ENCODE peak calls at places on chromosomes 3 and 15, in seven cellular contexts. Z is SK-N-SH, J is H1, I is HepG2, L is GM12878, Y is HCT116, G is T47D. V is an unnamed sample.

GRCh38 chr3:139202226-139202958 is 141.4 kb upstream of the MRPS22 start:
- DNase-seq in Z (peak), J (peak), I (peak), L (no peak), Y (peak), G (peak), V (peak)

GRCh38 chr15:58517252-58517681 is 85.5 kb downstream of the LIPC start:
- DNase-seq in Z (no peak), J (no peak), I (no peak), L (peak), Y (peak), G (no peak), V (peak)

GRCh38 chr15:65298731-65299130 is 2.9 kb downstream of the RNU5A-1 start:
- DNase-seq in Z (no peak), J (no peak), I (no peak), L (no peak), Y (no peak), G (no peak), V (no peak)

GRCh38 chr3:4972652-4973643 is 6.3 kb upstream of the BHLHE40 start:
- DNase-seq in Z (no peak), J (no peak), I (no peak), L (peak), Y (no peak), G (no peak), V (no peak)

GRCh38 chr3:114848643-114849350 is 298.3 kb downstream of the ZBTB20 start:
- DNase-seq in Z (peak), J (no peak), I (no peak), L (no peak), Y (no peak), G (no peak), V (no peak)

GRCh38 chr15:52021128-52021671 is 2.2 kb downstream of the MAPK6 start:
- DNase-seq in Z (peak), J (no peak), I (peak), L (no peak), Y (peak), G (peak), V (peak)

GRCh38 chr3:44184319-44184953 is 57.2 kb upstream of the TOPAZ1 start:
- DNase-seq in Z (peak), J (peak), I (no peak), L (no peak), Y (no peak), G (no peak), V (no peak)

GRCh38 chr15:99016680-99017321 is 9.2 kb upstream of the PGPEP1L start:
- DNase-seq in Z (peak), J (peak), I (no peak), L (no peak), Y (no peak), G (no peak), V (no peak)

GRCh38 chr3:52221563-52222318 is 3.7 kb downstream of the TLR9 start:
- DNase-seq in Z (no peak), J (peak), I (no peak), L (no peak), Y (no peak), G (no peak), V (no peak)

GRCh38 chr15:98713585-98714001 is 65.3 kb downstream of the IGF1R start:
- DNase-seq in Z (no peak), J (no peak), I (no peak), L (peak), Y (no peak), G (peak), V (no peak)

GRCh38 chr3:23671901-23672589 is 133.7 kb upstream of the UBE2E1 start:
- DNase-seq in Z (no peak), J (no peak), I (no peak), L (no peak), Y (no peak), G (no peak), V (no peak)

GRCh38 chr15:77714555-77714954 is 81.8 kb upstream of the LINGO1 start:
- DNase-seq in Z (no peak), J (no peak), I (no peak), L (no peak), Y (no peak), G (no peak), V (no peak)

GRCh38 chr3:36451816-36452215 is 71.5 kb downstream of the STAC start:
- DNase-seq in Z (no peak), J (no peak), I (no peak), L (no peak), Y (no peak), G (no peak), V (no peak)

GRCh38 chr15:49847937-49848823 is 227.3 kb downstream of the DTWD1 start:
- DNase-seq in Z (no peak), J (no peak), I (no peak), L (no peak), Y (no peak), G (no peak), V (no peak)

GRCh38 chr3:129654126-129654525 is 47.6 kb upstream of the PLXND1 start:
- DNase-seq in Z (no peak), J (no peak), I (no peak), L (no peak), Y (no peak), G (no peak), V (no peak)

GRCh38 chr3:140276698-140277097 is 341.7 kb downstream of the CLSTN2 start:
- DNase-seq in Z (no peak), J (no peak), I (peak), L (no peak), Y (peak), G (peak), V (no peak)

GRCh38 chr3:69425249-69425648 is 39.4 kb upstream of the FRMD4B start:
- DNase-seq in Z (peak), J (no peak), I (peak), L (no peak), Y (peak), G (peak), V (peak)

GRCh38 chr15:40128746-40129660 is 20.3 kb upstream of the BMF start:
- DNase-seq in Z (no peak), J (no peak), I (no peak), L (no peak), Y (no peak), G (no peak), V (no peak)

GRCh38 chr15:68301300-68301699 is 23.8 kb downstream of the FEM1B start:
- DNase-seq in Z (no peak), J (peak), I (no peak), L (no peak), Y (no peak), G (no peak), V (no peak)

GRCh38 chr15:66751579-66751978 is 49.5 kb downstream of the SMAD6 start:
- DNase-seq in Z (no peak), J (no peak), I (peak), L (no peak), Y (peak), G (peak), V (no peak)

GRCh38 chr3:110343945-110344344 is 727.7 kb upstream of the NECTIN3 start:
- DNase-seq in Z (no peak), J (no peak), I (peak), L (no peak), Y (no peak), G (no peak), V (no peak)

GRCh38 chr3:186236357-186237020 is 125.5 kb downstream of the DGKG start:
- DNase-seq in Z (no peak), J (no peak), I (no peak), L (no peak), Y (no peak), G (no peak), V (no peak)

GRCh38 chr3:190514163-190515153 is 573 bp downstream of the IL1RAP start:
- DNase-seq in Z (peak), J (peak), I (peak), L (no peak), Y (no peak), G (peak), V (no peak)

DNA sequence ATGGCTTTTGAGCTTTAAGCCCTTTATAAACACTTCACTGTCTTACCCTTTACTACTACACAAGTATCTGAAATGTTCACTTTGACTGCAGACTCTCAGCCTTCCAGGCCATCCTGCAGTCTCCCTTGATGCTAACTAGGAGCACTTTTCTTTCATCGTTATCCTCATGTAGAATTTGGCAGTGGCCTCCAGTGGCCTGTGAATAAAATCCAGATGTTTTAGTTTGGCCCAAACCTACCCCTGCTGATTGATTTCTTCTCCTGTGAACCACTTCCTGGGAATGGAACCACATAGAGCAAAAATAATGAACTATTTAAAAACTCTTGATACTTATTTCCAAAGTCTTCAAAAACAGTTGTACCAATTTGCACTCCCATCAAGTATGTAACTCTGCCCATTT is 271.9 kb downstream of the FEZF2 start:
- DNase-seq in Z (peak), J (no peak), I (no peak), L (no peak), Y (no peak), G (no peak), V (no peak)
- TF ChIP-seq JUND in Z (no peak), J (no peak), I (no peak), L (no peak), Y (no peak), G (no peak), V (no peak)

GRCh38 chr15:100726070-100726420 is 123.7 kb downstream of the ASB7 start:
- DNase-seq in Z (peak), J (peak), I (no peak), L (no peak), Y (no peak), G (no peak), V (no peak)
- TF ChIP-seq JUND in Z (no peak), J (no peak), I (no peak), L (no peak), Y (no peak), G (no peak), V (no peak)

DNA sequence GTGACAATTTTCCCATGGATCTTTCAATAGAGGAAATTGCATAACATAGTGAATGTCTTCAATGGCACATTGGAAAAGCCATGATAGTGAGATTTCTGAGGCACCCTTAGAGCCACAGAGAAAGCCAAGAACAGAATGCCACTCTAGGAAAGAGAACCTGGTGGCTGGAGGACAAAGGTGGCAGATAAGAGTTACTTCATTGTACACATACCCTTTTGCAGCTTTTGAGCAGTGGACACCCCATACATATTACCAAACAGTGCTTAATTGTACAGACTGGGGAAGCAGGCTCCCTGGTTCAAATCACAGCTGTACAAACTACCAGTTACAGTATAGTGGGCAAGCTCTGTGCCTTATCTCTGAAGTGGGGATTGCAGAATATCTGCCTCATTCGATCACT is 10.1 kb upstream of the GYG1 start:
- DNase-seq in Z (no peak), J (no peak), I (peak), L (no peak), Y (no peak), G (no peak), V (no peak)
- TF ChIP-seq JUND in Z (no peak), J (no peak), I (no peak), L (no peak), Y (no peak), G (no peak), V (no peak)

GRCh38 chr3:141557961-141558706 is 71.3 kb downstream of the RASA2 start:
- DNase-seq in Z (peak), J (no peak), I (no peak), L (no peak), Y (no peak), G (peak), V (no peak)
- TF ChIP-seq JUND in Z (no peak), J (no peak), I (no peak), L (no peak), Y (no peak), G (no peak), V (peak)

GRCh38 chr3:152048826-152049225 is 175.4 kb downstream of the SUCNR1 start:
- DNase-seq in Z (no peak), J (no peak), I (no peak), L (no peak), Y (no peak), G (no peak), V (no peak)

GRCh38 chr3:152053876-152054275 is 180.4 kb downstream of the SUCNR1 start:
- DNase-seq in Z (no peak), J (no peak), I (no peak), L (no peak), Y (no peak), G (peak), V (no peak)

GRCh38 chr3:152054315-152054714 is 180.9 kb downstream of the SUCNR1 start:
- DNase-seq in Z (no peak), J (no peak), I (no peak), L (no peak), Y (no peak), G (no peak), V (no peak)

GRCh38 chr3:152050782-152051405 is 177.5 kb downstream of the SUCNR1 start:
- DNase-seq in Z (no peak), J (no peak), I (no peak), L (no peak), Y (no peak), G (no peak), V (no peak)

GRCh38 chr3:152051501-152052404 is 178.3 kb downstream of the SUCNR1 start:
- DNase-seq in Z (no peak), J (no peak), I (peak), L (no peak), Y (no peak), G (peak), V (no peak)
- TF ChIP-seq JUND in Z (no peak), J (no peak), I (no peak), L (no peak), Y (no peak), G (no peak), V (no peak)

DNA sequence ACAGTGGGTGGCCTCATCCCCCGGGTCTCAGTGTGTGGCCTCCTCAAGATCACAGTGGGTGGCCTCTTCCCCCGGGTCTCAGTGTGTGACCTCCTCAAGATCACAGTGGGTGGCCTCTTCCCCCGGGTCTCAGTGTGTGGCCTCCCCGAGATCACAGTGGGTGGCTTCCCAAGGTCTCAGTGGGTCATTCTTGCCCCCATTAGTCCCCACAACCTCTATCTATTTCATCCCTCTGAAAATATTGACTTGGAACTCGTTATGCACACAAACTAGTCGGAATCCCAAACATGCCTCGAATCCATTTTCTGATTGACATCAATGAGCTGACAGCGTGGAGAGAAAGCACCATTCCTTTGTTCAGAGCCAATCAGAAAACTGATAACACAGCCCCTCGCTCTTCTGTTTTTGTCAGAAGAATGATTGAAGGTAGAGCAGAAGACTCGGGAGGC is 10.8 kb upstream of the SSUH2 start:
- DNase-seq in Z (no peak), J (no peak), I (peak), L (no peak), Y (no peak), G (no peak), V (no peak)
- TF ChIP-seq JUND in Z (no peak), J (no peak), I (no peak), L (no peak), Y (no peak), G (no peak), V (no peak)

GRCh38 chr3:162141232-162141631 is 644.6 kb downstream of the OTOL1 start:
- DNase-seq in Z (no peak), J (no peak), I (no peak), L (no peak), Y (no peak), G (no peak), V (no peak)
- TF ChIP-seq JUND in Z (peak), J (no peak), I (no peak), L (no peak), Y (no peak), G (no peak), V (no peak)

DNA sequence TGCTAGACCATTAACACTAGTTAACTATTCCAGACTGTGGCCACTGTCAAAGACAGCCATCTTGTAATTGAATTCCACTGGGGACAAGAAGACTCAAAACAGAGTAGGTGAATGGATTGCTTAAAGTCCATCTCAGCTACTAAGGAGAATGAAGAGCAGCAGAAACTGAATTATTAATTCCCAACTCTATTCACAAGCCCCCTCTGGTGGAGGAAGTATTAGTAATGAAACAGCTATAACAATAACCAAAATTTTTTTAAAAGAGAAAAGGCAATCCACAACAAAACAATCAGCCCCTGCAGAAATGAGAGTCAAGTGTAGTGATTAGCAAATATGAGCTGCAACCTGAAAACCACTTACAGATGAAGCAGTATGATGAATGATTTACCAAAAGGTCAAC is 302.8 kb downstream of the FHIT start:
- DNase-seq in Z (no peak), J (no peak), I (no peak), L (no peak), Y (no peak), G (peak), V (no peak)
- TF ChIP-seq JUND in Z (no peak), J (no peak), I (no peak), L (no peak), Y (no peak), G (no peak), V (no peak)

GRCh38 chr15:80855206-80855605 is 76.0 kb downstream of the CEMIP start:
- DNase-seq in Z (no peak), J (no peak), I (no peak), L (no peak), Y (no peak), G (no peak), V (no peak)

GRCh38 chr15:80854104-80854503 is 74.9 kb downstream of the CEMIP start:
- DNase-seq in Z (no peak), J (no peak), I (no peak), L (no peak), Y (no peak), G (no peak), V (no peak)

GRCh38 chr15:80849308-80849707 is 70.1 kb downstream of the CEMIP start:
- DNase-seq in Z (no peak), J (no peak), I (no peak), L (no peak), Y (no peak), G (no peak), V (no peak)

GRCh38 chr15:80852676-80853075 is 73.5 kb downstream of the CEMIP start:
- DNase-seq in Z (no peak), J (no peak), I (no peak), L (no peak), Y (no peak), G (no peak), V (no peak)

GRCh38 chr15:80850941-80851451 is 71.8 kb downstream of the CEMIP start:
- DNase-seq in Z (no peak), J (no peak), I (peak), L (no peak), Y (peak), G (no peak), V (no peak)
- TF ChIP-seq JUND in Z (no peak), J (no peak), I (no peak), L (no peak), Y (peak), G (no peak), V (no peak)

V was measured in K562.